ENCODE peak calls at places on chromosomes 13 and 19, in seven cellular contexts. One of them, this sample, is unnamed.

GRCh38 chr13:58680115-58680514 is 1048.6 kb downstream of the PCDH17 start:
- DNase-seq in coronary artery: no peak
- DNase-seq in spleen: no peak
- DNase-seq in fibroblast of lung: no peak
- DNase-seq in adrenal gland: no peak
- DNase-seq in CD4-positive, alpha-beta memory T cell: no peak
- DNase-seq in mesendoderm: peak; percentile 6
- DNase-seq in this sample: no peak

GRCh38 chr19:1725100-1726064 is 27.9 kb upstream of the ONECUT3 start:
- DNase-seq in spleen: no peak
- DNase-seq in mesendoderm: peak; percentile 83
- DNase-seq in CD4-positive, alpha-beta memory T cell: no peak
- DNase-seq in fibroblast of lung: peak; percentile 37
- DNase-seq in adrenal gland: peak; percentile 31
- DNase-seq in coronary artery: no peak
- DNase-seq in this sample: no peak

GRCh38 chr19:48896191-48896720 is 2.3 kb downstream of the TULP2 start:
- DNase-seq in mesendoderm: peak; percentile 75
- DNase-seq in spleen: peak; percentile 88
- DNase-seq in adrenal gland: peak; percentile 32
- DNase-seq in fibroblast of lung: peak; percentile 39
- DNase-seq in CD4-positive, alpha-beta memory T cell: no peak
- DNase-seq in coronary artery: no peak
- DNase-seq in this sample: no peak

GRCh38 chr13:40016953-40017660 is 361.6 kb downstream of the COG6 start:
- DNase-seq in mesendoderm: no peak
- DNase-seq in adrenal gland: no peak
- DNase-seq in CD4-positive, alpha-beta memory T cell: no peak
- DNase-seq in fibroblast of lung: no peak
- DNase-seq in coronary artery: no peak
- DNase-seq in spleen: no peak
- DNase-seq in this sample: no peak

GRCh38 chr13:113452942-113453901 is at the start of gene ADPRHL1:
- DNase-seq in spleen: no peak
- DNase-seq in CD4-positive, alpha-beta memory T cell: no peak
- DNase-seq in mesendoderm: no peak
- DNase-seq in adrenal gland: no peak
- DNase-seq in fibroblast of lung: no peak
- DNase-seq in coronary artery: peak; percentile 64
- DNase-seq in this sample: no peak

GRCh38 chr19:30634431-30634830 is 262.2 kb downstream of the ZNF536 start:
- DNase-seq in mesendoderm: no peak
- DNase-seq in coronary artery: no peak
- DNase-seq in adrenal gland: no peak
- DNase-seq in spleen: no peak
- DNase-seq in CD4-positive, alpha-beta memory T cell: no peak
- DNase-seq in fibroblast of lung: no peak
- DNase-seq in this sample: no peak

GRCh38 chr19:51903192-51903591 is 1.6 kb downstream of the ZNF649 start:
- DNase-seq in spleen: no peak
- DNase-seq in CD4-positive, alpha-beta memory T cell: no peak
- DNase-seq in coronary artery: no peak
- DNase-seq in fibroblast of lung: no peak
- DNase-seq in adrenal gland: no peak
- DNase-seq in mesendoderm: peak; percentile 50
- DNase-seq in this sample: no peak

GRCh38 chr13:31073859-31074718 is 87.6 kb downstream of the HSPH1 start:
- DNase-seq in adrenal gland: no peak
- DNase-seq in coronary artery: no peak
- DNase-seq in spleen: no peak
- DNase-seq in fibroblast of lung: peak; percentile 36
- DNase-seq in CD4-positive, alpha-beta memory T cell: no peak
- DNase-seq in mesendoderm: peak; percentile 55
- DNase-seq in this sample: no peak

GRCh38 chr13:109043561-109044075 is 414.2 kb downstream of the MYO16 start:
- DNase-seq in spleen: no peak
- DNase-seq in mesendoderm: no peak
- DNase-seq in coronary artery: no peak
- DNase-seq in CD4-positive, alpha-beta memory T cell: no peak
- DNase-seq in adrenal gland: no peak
- DNase-seq in fibroblast of lung: no peak
- DNase-seq in this sample: no peak

GRCh38 chr13:100214886-100215285 is 126.0 kb downstream of the PCCA start:
- DNase-seq in CD4-positive, alpha-beta memory T cell: no peak
- DNase-seq in mesendoderm: peak; percentile 86
- DNase-seq in spleen: no peak
- DNase-seq in coronary artery: no peak
- DNase-seq in fibroblast of lung: peak; percentile 93
- DNase-seq in adrenal gland: no peak
- DNase-seq in this sample: no peak

GRCh38 chr13:97332725-97333124 is 101.2 kb upstream of the RAP2A start:
- DNase-seq in adrenal gland: no peak
- DNase-seq in CD4-positive, alpha-beta memory T cell: no peak
- DNase-seq in mesendoderm: no peak
- DNase-seq in spleen: no peak
- DNase-seq in coronary artery: no peak
- DNase-seq in fibroblast of lung: no peak
- DNase-seq in this sample: no peak

GRCh38 chr13:50006426-50007135 is 8.7 kb upstream of the KCNRG start:
- DNase-seq in CD4-positive, alpha-beta memory T cell: no peak
- DNase-seq in spleen: no peak
- DNase-seq in mesendoderm: no peak
- DNase-seq in adrenal gland: no peak
- DNase-seq in coronary artery: no peak
- DNase-seq in fibroblast of lung: peak; percentile 28
- DNase-seq in this sample: no peak

GRCh38 chr19:40464059-40465024 is 1.2 kb downstream of the BLVRB start:
- DNase-seq in fibroblast of lung: peak; percentile 85
- DNase-seq in adrenal gland: peak; percentile 91
- DNase-seq in CD4-positive, alpha-beta memory T cell: peak; percentile 69
- DNase-seq in spleen: peak; percentile 86
- DNase-seq in mesendoderm: peak; percentile 95
- DNase-seq in coronary artery: peak; percentile 88
- DNase-seq in this sample: peak; percentile 80

GRCh38 chr19:6393982-6394412 is 1.0 kb upstream of the GTF2F1 start:
- DNase-seq in spleen: no peak
- DNase-seq in CD4-positive, alpha-beta memory T cell: no peak
- DNase-seq in fibroblast of lung: no peak
- DNase-seq in coronary artery: no peak
- DNase-seq in mesendoderm: no peak
- DNase-seq in adrenal gland: no peak
- DNase-seq in this sample: no peak

GRCh38 chr13:112486386-112487126 is 101.4 kb downstream of the TUBGCP3 start:
- DNase-seq in coronary artery: no peak
- DNase-seq in CD4-positive, alpha-beta memory T cell: no peak
- DNase-seq in adrenal gland: no peak
- DNase-seq in spleen: no peak
- DNase-seq in fibroblast of lung: peak; percentile 5
- DNase-seq in mesendoderm: no peak
- DNase-seq in this sample: no peak

GRCh38 chr13:34376483-34376882 is 558.5 kb downstream of the RFC3 start:
- DNase-seq in CD4-positive, alpha-beta memory T cell: no peak
- DNase-seq in coronary artery: no peak
- DNase-seq in fibroblast of lung: no peak
- DNase-seq in adrenal gland: no peak
- DNase-seq in mesendoderm: no peak
- DNase-seq in spleen: no peak
- DNase-seq in this sample: no peak

GRCh38 chr19:43546581-43546980 is 13.6 kb downstream of the ZNF575 start:
- DNase-seq in mesendoderm: no peak
- DNase-seq in coronary artery: no peak
- DNase-seq in spleen: peak; percentile 30
- DNase-seq in fibroblast of lung: no peak
- DNase-seq in CD4-positive, alpha-beta memory T cell: no peak
- DNase-seq in adrenal gland: no peak
- DNase-seq in this sample: no peak

GRCh38 chr13:46903748-46904147 is 6.9 kb upstream of the HTR2A start:
- DNase-seq in adrenal gland: no peak
- DNase-seq in spleen: no peak
- DNase-seq in coronary artery: no peak
- DNase-seq in mesendoderm: no peak
- DNase-seq in CD4-positive, alpha-beta memory T cell: no peak
- DNase-seq in fibroblast of lung: peak; percentile 60
- DNase-seq in this sample: no peak

GRCh38 chr19:3852614-3853254 is 16.1 kb downstream of the ZFR2 start:
- DNase-seq in mesendoderm: peak; percentile 74
- DNase-seq in CD4-positive, alpha-beta memory T cell: no peak
- DNase-seq in coronary artery: no peak
- DNase-seq in adrenal gland: no peak
- DNase-seq in spleen: no peak
- DNase-seq in fibroblast of lung: peak; percentile 86
- DNase-seq in this sample: peak; percentile 57

GRCh38 chr13:94030415-94031119 is 448.9 kb downstream of the DCT start:
- DNase-seq in adrenal gland: no peak
- DNase-seq in CD4-positive, alpha-beta memory T cell: no peak
- DNase-seq in coronary artery: no peak
- DNase-seq in mesendoderm: no peak
- DNase-seq in fibroblast of lung: peak; percentile 12
- DNase-seq in spleen: no peak
- DNase-seq in this sample: no peak

GRCh38 chr13:86684402-86684801 is 885.2 kb upstream of the SLITRK6 start:
- DNase-seq in adrenal gland: no peak
- DNase-seq in mesendoderm: no peak
- DNase-seq in CD4-positive, alpha-beta memory T cell: no peak
- DNase-seq in coronary artery: no peak
- DNase-seq in spleen: no peak
- DNase-seq in fibroblast of lung: peak; percentile 66
- DNase-seq in this sample: peak; percentile 55

GRCh38 chr19:36421749-36422481 is 3.5 kb upstream of the ZFP82 start:
- DNase-seq in mesendoderm: peak; percentile 71
- DNase-seq in coronary artery: no peak
- DNase-seq in adrenal gland: no peak
- DNase-seq in fibroblast of lung: peak; percentile 24
- DNase-seq in spleen: peak; percentile 68
- DNase-seq in CD4-positive, alpha-beta memory T cell: no peak
- DNase-seq in this sample: no peak

GRCh38 chr13:45542391-45542790 is 73.1 kb downstream of the ERICH6B start:
- DNase-seq in adrenal gland: no peak
- DNase-seq in spleen: no peak
- DNase-seq in fibroblast of lung: no peak
- DNase-seq in mesendoderm: no peak
- DNase-seq in CD4-positive, alpha-beta memory T cell: no peak
- DNase-seq in coronary artery: no peak
- DNase-seq in this sample: no peak
- H3K4me3 ChIP-seq in adrenal gland: no peak overlapping the region
- H3K4me3 ChIP-seq in spleen: no peak overlapping the region
- H3K4me3 ChIP-seq in fibroblast of lung: no peak overlapping the region
- H3K4me3 ChIP-seq in mesendoderm: no peak overlapping the region
- H3K4me3 ChIP-seq in CD4-positive, alpha-beta memory T cell: no peak overlapping the region
- H3K4me3 ChIP-seq in coronary artery: no peak overlapping the region
- H3K4me3 ChIP-seq in this sample: no peak overlapping the region

GRCh38 chr19:596263-596655 is 6.6 kb downstream of the HCN2 start:
- DNase-seq in coronary artery: no peak
- DNase-seq in spleen: no peak
- DNase-seq in fibroblast of lung: no peak
- DNase-seq in mesendoderm: no peak
- DNase-seq in CD4-positive, alpha-beta memory T cell: no peak
- DNase-seq in adrenal gland: no peak
- DNase-seq in this sample: no peak
- H3K4me3 ChIP-seq in coronary artery: no peak overlapping the region
- H3K4me3 ChIP-seq in spleen: no peak overlapping the region
- H3K4me3 ChIP-seq in fibroblast of lung: no peak overlapping the region
- H3K4me3 ChIP-seq in mesendoderm: no peak overlapping the region
- H3K4me3 ChIP-seq in CD4-positive, alpha-beta memory T cell: no peak overlapping the region
- H3K4me3 ChIP-seq in adrenal gland: no peak overlapping the region
- H3K4me3 ChIP-seq in this sample: no peak overlapping the region

GRCh38 chr19:8123683-8124082 is 25.7 kb downstream of the FBN3 start:
- DNase-seq in adrenal gland: no peak
- DNase-seq in mesendoderm: no peak
- DNase-seq in coronary artery: no peak
- DNase-seq in fibroblast of lung: no peak
- DNase-seq in CD4-positive, alpha-beta memory T cell: no peak
- DNase-seq in spleen: no peak
- DNase-seq in this sample: no peak

GRCh38 chr19:8115805-8116396 is 33.5 kb downstream of the FBN3 start:
- DNase-seq in adrenal gland: no peak
- DNase-seq in mesendoderm: no peak
- DNase-seq in fibroblast of lung: no peak
- DNase-seq in CD4-positive, alpha-beta memory T cell: no peak
- DNase-seq in spleen: no peak
- DNase-seq in coronary artery: no peak
- DNase-seq in this sample: no peak

GRCh38 chr19:8117991-8118390 is 31.4 kb downstream of the FBN3 start:
- DNase-seq in CD4-positive, alpha-beta memory T cell: no peak
- DNase-seq in coronary artery: no peak
- DNase-seq in fibroblast of lung: no peak
- DNase-seq in spleen: no peak
- DNase-seq in mesendoderm: no peak
- DNase-seq in adrenal gland: no peak
- DNase-seq in this sample: no peak

GRCh38 chr19:8116437-8117293 is 32.7 kb downstream of the FBN3 start:
- DNase-seq in fibroblast of lung: no peak
- DNase-seq in spleen: no peak
- DNase-seq in coronary artery: no peak
- DNase-seq in adrenal gland: no peak
- DNase-seq in mesendoderm: no peak
- DNase-seq in CD4-positive, alpha-beta memory T cell: no peak
- DNase-seq in this sample: no peak

DNA sequence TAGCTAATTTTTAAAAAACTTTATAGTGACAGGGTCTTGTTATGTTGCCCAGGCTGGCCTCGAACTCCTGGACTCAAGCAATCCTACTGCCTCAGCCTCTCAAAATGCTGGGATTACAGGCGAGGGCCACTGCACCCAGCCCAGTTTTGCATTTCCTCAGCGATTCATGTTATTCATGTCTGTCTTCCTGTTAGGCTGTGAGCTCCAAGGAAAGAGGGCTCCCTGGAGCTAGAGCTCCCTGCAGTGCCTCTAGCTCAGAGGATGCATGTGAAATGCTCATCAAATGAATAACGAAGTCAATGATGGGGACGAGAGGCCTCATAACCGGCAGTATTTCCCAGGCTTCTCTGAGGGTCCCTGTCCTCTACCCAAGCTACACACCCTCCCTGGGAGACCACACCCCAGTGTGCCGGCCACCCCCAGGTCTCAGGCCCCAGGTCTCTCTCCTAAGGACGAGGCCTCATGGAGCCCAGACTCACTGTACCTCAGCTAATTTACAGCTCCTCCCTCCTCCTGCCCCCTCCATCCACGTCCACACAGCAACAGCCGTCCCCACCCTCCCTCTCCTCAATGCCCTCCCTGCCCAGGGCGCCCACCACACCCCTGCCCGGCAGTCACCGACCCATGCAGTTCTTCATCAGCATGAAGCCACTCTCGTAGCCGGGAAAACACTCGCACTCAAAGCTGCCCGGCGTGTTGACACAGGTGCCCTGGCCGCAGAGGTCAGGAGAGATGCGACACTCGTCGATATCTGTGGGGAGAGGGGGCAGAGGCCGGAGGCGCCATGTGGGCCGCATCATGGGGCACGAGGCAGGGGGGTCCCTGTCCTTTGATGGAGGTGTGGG is 28.5 kb downstream of the FBN3 start:
- DNase-seq in adrenal gland: no peak
- DNase-seq in fibroblast of lung: no peak
- DNase-seq in spleen: no peak
- DNase-seq in mesendoderm: peak; percentile 67
- DNase-seq in CD4-positive, alpha-beta memory T cell: no peak
- DNase-seq in coronary artery: no peak
- DNase-seq in this sample: no peak
- H3K4me3 ChIP-seq in adrenal gland: no peak overlapping the region
- H3K4me3 ChIP-seq in fibroblast of lung: no peak overlapping the region
- H3K4me3 ChIP-seq in spleen: no peak overlapping the region
- H3K4me3 ChIP-seq in mesendoderm: no peak overlapping the region
- H3K4me3 ChIP-seq in CD4-positive, alpha-beta memory T cell: no peak overlapping the region
- H3K4me3 ChIP-seq in coronary artery: no peak overlapping the region
- H3K4me3 ChIP-seq in this sample: no peak overlapping the region

GRCh38 chr19:33704271-33704670 is 82.5 kb downstream of the CHST8 start:
- DNase-seq in spleen: peak; percentile 52
- DNase-seq in adrenal gland: no peak
- DNase-seq in coronary artery: no peak
- DNase-seq in mesendoderm: no peak
- DNase-seq in fibroblast of lung: no peak
- DNase-seq in CD4-positive, alpha-beta memory T cell: no peak
- DNase-seq in this sample: no peak
- H3K4me3 ChIP-seq in spleen: no peak overlapping the region
- H3K4me3 ChIP-seq in adrenal gland: no peak overlapping the region
- H3K4me3 ChIP-seq in coronary artery: no peak overlapping the region
- H3K4me3 ChIP-seq in mesendoderm: no peak overlapping the region
- H3K4me3 ChIP-seq in fibroblast of lung: no peak overlapping the region
- H3K4me3 ChIP-seq in CD4-positive, alpha-beta memory T cell: no peak overlapping the region
- H3K4me3 ChIP-seq in this sample: no peak overlapping the region

This sample was measured in astrocyte of the cerebellum.